ENCODE peak calls at places on chromosomes 3 and 15, in ten cellular contexts. One of them, this sample, is unnamed.

GRCh38 chr15:79168922-79169322 is 78.3 kb upstream of the RASGRF1 start:
- DNase-seq in D721Med: no peak
- DNase-seq in T-helper 2 cell treated with Interferon-gamma antibody and Interleukin-4, amounts not matched to agents 5 μg/mL and 100 μg/mL, for 36 hours: no peak
- DNase-seq in OCI-LY7: no peak
- DNase-seq in GM23338: peak
- DNase-seq in ACHN: peak
- DNase-seq in astrocyte of the cerebellum: no peak
- DNase-seq in GM20000: no peak
- DNase-seq in ovary: no peak
- DNase-seq in T-helper 1 cell: no peak
- DNase-seq in this sample: no peak

GRCh38 chr15:64146885-64147681 is 4.4 kb upstream of the SNX22 start:
- DNase-seq in ACHN: no peak
- DNase-seq in GM23338: no peak
- DNase-seq in T-helper 1 cell: no peak
- DNase-seq in astrocyte of the cerebellum: no peak
- DNase-seq in D721Med: no peak
- DNase-seq in OCI-LY7: no peak
- DNase-seq in T-helper 2 cell treated with Interferon-gamma antibody and Interleukin-4, amounts not matched to agents 5 μg/mL and 100 μg/mL, for 36 hours: no peak
- DNase-seq in GM20000: no peak
- DNase-seq in ovary: no peak
- DNase-seq in this sample: peak

GRCh38 chr15:76663529-76663928 is 241.6 kb downstream of the SCAPER start:
- DNase-seq in astrocyte of the cerebellum: no peak
- DNase-seq in T-helper 2 cell treated with Interferon-gamma antibody and Interleukin-4, amounts not matched to agents 5 μg/mL and 100 μg/mL, for 36 hours: no peak
- DNase-seq in ovary: no peak
- DNase-seq in D721Med: no peak
- DNase-seq in GM23338: no peak
- DNase-seq in T-helper 1 cell: no peak
- DNase-seq in ACHN: no peak
- DNase-seq in GM20000: no peak
- DNase-seq in OCI-LY7: peak
- DNase-seq in this sample: no peak

GRCh38 chr3:55620361-55621025 is 133.4 kb upstream of the WNT5A start:
- DNase-seq in T-helper 1 cell: no peak
- DNase-seq in astrocyte of the cerebellum: peak
- DNase-seq in D721Med: no peak
- DNase-seq in GM20000: no peak
- DNase-seq in ovary: no peak
- DNase-seq in T-helper 2 cell treated with Interferon-gamma antibody and Interleukin-4, amounts not matched to agents 5 μg/mL and 100 μg/mL, for 36 hours: no peak
- DNase-seq in ACHN: no peak
- DNase-seq in GM23338: peak
- DNase-seq in OCI-LY7: no peak
- DNase-seq in this sample: no peak

GRCh38 chr3:17023006-17023664 is 138.4 kb downstream of the PLCL2 start:
- DNase-seq in astrocyte of the cerebellum: no peak
- DNase-seq in D721Med: no peak
- DNase-seq in OCI-LY7: no peak
- DNase-seq in GM23338: no peak
- DNase-seq in T-helper 1 cell: no peak
- DNase-seq in GM20000: peak
- DNase-seq in T-helper 2 cell treated with Interferon-gamma antibody and Interleukin-4, amounts not matched to agents 5 μg/mL and 100 μg/mL, for 36 hours: peak
- DNase-seq in ACHN: no peak
- DNase-seq in ovary: no peak
- DNase-seq in this sample: no peak

GRCh38 chr15:74179101-74179841 is 5.8 kb downstream of the ISLR start:
- DNase-seq in OCI-LY7: no peak
- DNase-seq in T-helper 2 cell treated with Interferon-gamma antibody and Interleukin-4, amounts not matched to agents 5 μg/mL and 100 μg/mL, for 36 hours: no peak
- DNase-seq in astrocyte of the cerebellum: peak
- DNase-seq in ovary: peak
- DNase-seq in GM20000: no peak
- DNase-seq in D721Med: no peak
- DNase-seq in GM23338: no peak
- DNase-seq in T-helper 1 cell: no peak
- DNase-seq in ACHN: peak
- DNase-seq in this sample: no peak

GRCh38 chr3:181279239-181279565 is 289.7 kb upstream of the DNAJC19 start:
- DNase-seq in GM23338: no peak
- DNase-seq in ACHN: no peak
- DNase-seq in T-helper 1 cell: no peak
- DNase-seq in GM20000: no peak
- DNase-seq in ovary: no peak
- DNase-seq in T-helper 2 cell treated with Interferon-gamma antibody and Interleukin-4, amounts not matched to agents 5 μg/mL and 100 μg/mL, for 36 hours: no peak
- DNase-seq in D721Med: no peak
- DNase-seq in astrocyte of the cerebellum: no peak
- DNase-seq in OCI-LY7: no peak
- DNase-seq in this sample: no peak

GRCh38 chr3:25428003-25428861 is at the start of gene RARB:
- DNase-seq in astrocyte of the cerebellum: peak
- DNase-seq in D721Med: no peak
- DNase-seq in ovary: peak
- DNase-seq in OCI-LY7: no peak
- DNase-seq in T-helper 2 cell treated with Interferon-gamma antibody and Interleukin-4, amounts not matched to agents 5 μg/mL and 100 μg/mL, for 36 hours: no peak
- DNase-seq in T-helper 1 cell: no peak
- DNase-seq in ACHN: peak
- DNase-seq in GM23338: peak
- DNase-seq in GM20000: peak
- DNase-seq in this sample: peak

GRCh38 chr3:146523536-146523935 is 20.9 kb downstream of the PLSCR1 start:
- DNase-seq in D721Med: no peak
- DNase-seq in OCI-LY7: no peak
- DNase-seq in astrocyte of the cerebellum: no peak
- DNase-seq in GM23338: no peak
- DNase-seq in GM20000: no peak
- DNase-seq in ovary: no peak
- DNase-seq in ACHN: no peak
- DNase-seq in T-helper 2 cell treated with Interferon-gamma antibody and Interleukin-4, amounts not matched to agents 5 μg/mL and 100 μg/mL, for 36 hours: no peak
- DNase-seq in T-helper 1 cell: no peak
- DNase-seq in this sample: no peak

GRCh38 chr15:100373942-100374341 is 32.2 kb upstream of the ADAMTS17 start:
- DNase-seq in OCI-LY7: no peak
- DNase-seq in T-helper 2 cell treated with Interferon-gamma antibody and Interleukin-4, amounts not matched to agents 5 μg/mL and 100 μg/mL, for 36 hours: no peak
- DNase-seq in D721Med: no peak
- DNase-seq in T-helper 1 cell: no peak
- DNase-seq in GM20000: no peak
- DNase-seq in ovary: no peak
- DNase-seq in ACHN: peak
- DNase-seq in GM23338: peak
- DNase-seq in astrocyte of the cerebellum: no peak
- DNase-seq in this sample: no peak

This sample was measured in nucleus accumbens.